ENCODE peak calls at places on chromosomes 13 and 19, in four cellular contexts. M is HL-60, E is GM12878, Y is K562. J is an unnamed sample.

GRCh38 chr13:37878921-37879320 is 9.3 kb upstream of the TRPC4 start:
- DNase-seq in M (no peak), E (no peak), Y (no peak), J (no peak)

GRCh38 chr13:41995946-41996345 is 35.0 kb upstream of the VWA8 start:
- DNase-seq in M (peak; percentile 93), E (no peak), Y (peak; percentile 79), J (no peak)

GRCh38 chr13:80141114-80141849 is 199.6 kb downstream of the SPRY2 start:
- DNase-seq in M (no peak), E (no peak), Y (no peak), J (no peak)

GRCh38 chr13:57877596-57877995 is 246.1 kb downstream of the PCDH17 start:
- DNase-seq in M (no peak), E (no peak), Y (no peak), J (no peak)

GRCh38 chr13:43787998-43788397 is 1.2 kb upstream of the ENOX1 start:
- DNase-seq in M (no peak), E (no peak), Y (no peak), J (no peak)

GRCh38 chr19:35261356-35262100 is 7.2 kb upstream of the USF2 start:
- DNase-seq in M (no peak), E (no peak), Y (no peak), J (no peak)

GRCh38 chr13:27806744-27807387 is 14.6 kb downstream of the GSX1 start:
- DNase-seq in M (no peak), E (no peak), Y (no peak), J (no peak)

GRCh38 chr13:111210488-111210887 is 95.4 kb downstream of the ARHGEF7 start:
- DNase-seq in M (no peak), E (no peak), Y (no peak), J (no peak)

GRCh38 chr19:57320180-57321084 is at the start of gene ZNF543:
- DNase-seq in M (peak; percentile 97), E (peak; percentile 77), Y (peak; percentile 97), J (peak; percentile 96)

GRCh38 chr19:51514866-51515481 is 13.4 kb upstream of the SIGLEC12 start:
- DNase-seq in M (peak; percentile 56), E (peak; percentile 31), Y (peak; percentile 74), J (peak; percentile 35)

GRCh38 chr13:75135325-75135825 is 346.6 kb downstream of the TBC1D4 start:
- DNase-seq in M (no peak), E (no peak), Y (no peak), J (no peak)

GRCh38 chr13:95253033-95253432 is 48.2 kb downstream of the ABCC4 start:
- DNase-seq in M (no peak), E (no peak), Y (no peak), J (no peak)

GRCh38 chr13:39038569-39038898 is 278 bp downstream of the NHLRC3 start:
- DNase-seq in M (peak; percentile 63), E (no peak), Y (peak; percentile 4), J (no peak)

GRCh38 chr19:20365146-20365545 is 198.1 kb downstream of the ZNF486 start:
- DNase-seq in M (no peak), E (no peak), Y (no peak), J (no peak)

GRCh38 chr19:20357921-20358320 is 190.9 kb downstream of the ZNF486 start:
- DNase-seq in M (no peak), E (no peak), Y (no peak), J (no peak)

DNA sequence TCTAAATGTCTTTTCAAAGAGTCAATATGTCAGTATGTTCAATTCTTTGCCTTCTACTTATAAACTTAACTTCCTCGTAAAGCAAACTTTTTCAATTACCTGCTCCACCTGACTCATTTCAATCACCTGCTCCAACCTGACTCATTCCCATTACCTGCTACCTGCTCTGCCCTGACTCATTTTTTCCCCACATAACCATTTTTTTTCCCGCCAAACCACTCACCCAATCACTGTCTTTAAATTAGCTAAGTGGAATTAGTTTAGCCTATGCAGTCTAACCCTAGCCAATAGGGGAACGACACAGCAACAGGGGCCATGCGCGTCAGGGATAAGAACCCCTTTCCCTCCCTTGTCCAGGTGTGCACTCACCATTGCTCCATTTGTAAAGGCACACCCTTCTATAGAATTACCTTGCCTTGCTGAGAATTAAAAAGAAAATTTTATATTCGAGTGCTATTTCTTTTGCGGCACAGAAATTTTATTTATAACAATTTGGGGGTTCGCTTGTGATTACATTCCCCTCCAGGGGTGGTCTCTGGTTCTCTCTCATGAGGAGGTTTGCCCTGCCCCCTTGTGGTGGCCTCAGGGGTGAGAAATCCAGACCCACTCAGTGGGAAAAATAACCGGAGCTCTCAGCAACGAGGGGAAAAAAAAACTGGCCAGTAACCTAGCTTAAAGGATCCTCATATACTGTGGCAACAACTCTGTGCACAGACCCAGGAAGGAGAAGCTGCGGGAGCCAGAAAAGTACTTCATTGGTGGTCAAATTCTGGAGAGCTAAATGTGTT is 193.1 kb downstream of the ZNF486 start:
- DNase-seq in M (no peak), E (no peak), Y (no peak), J (no peak)
- TF ChIP-seq SPI1 in M (no peak), E (no peak), Y (no peak), J (no peak)

DNA sequence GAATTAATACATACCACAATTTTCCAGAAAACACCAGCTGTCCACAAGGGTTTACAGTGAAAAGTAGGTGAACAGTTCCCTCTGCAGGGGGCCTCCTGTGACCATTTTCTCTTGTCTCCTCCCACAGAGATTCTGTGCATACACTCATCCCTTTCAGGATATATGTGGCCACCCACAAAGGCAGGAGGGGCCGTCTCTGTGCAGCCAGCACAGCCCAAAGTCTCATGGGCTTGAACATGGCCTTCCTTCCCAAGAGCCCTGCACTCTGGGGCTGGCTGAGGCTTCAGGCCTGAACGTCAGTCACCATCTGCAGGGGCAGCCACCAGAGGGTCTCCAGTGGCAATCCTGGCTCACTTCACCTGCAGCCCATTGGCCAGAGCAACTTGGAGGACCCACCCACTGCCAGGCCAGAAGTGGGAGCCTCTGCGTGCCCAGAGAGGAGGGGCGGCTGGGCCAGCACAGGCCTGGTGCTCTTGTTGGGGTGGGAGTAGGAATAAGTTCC is 25.2 kb downstream of the TMEM161A start:
- DNase-seq in M (peak; percentile 16), E (no peak), Y (peak; percentile 63), J (no peak)
- TF ChIP-seq SPI1 in M (no peak), E (no peak), Y (no peak), J (no peak)

GRCh38 chr19:39168258-39169142 is 28.3 kb upstream of the NCCRP1 start:
- DNase-seq in M (no peak), E (no peak), Y (no peak), J (no peak)
- TF ChIP-seq SPI1 in M (no peak), E (no peak), Y (no peak), J (no peak)

DNA sequence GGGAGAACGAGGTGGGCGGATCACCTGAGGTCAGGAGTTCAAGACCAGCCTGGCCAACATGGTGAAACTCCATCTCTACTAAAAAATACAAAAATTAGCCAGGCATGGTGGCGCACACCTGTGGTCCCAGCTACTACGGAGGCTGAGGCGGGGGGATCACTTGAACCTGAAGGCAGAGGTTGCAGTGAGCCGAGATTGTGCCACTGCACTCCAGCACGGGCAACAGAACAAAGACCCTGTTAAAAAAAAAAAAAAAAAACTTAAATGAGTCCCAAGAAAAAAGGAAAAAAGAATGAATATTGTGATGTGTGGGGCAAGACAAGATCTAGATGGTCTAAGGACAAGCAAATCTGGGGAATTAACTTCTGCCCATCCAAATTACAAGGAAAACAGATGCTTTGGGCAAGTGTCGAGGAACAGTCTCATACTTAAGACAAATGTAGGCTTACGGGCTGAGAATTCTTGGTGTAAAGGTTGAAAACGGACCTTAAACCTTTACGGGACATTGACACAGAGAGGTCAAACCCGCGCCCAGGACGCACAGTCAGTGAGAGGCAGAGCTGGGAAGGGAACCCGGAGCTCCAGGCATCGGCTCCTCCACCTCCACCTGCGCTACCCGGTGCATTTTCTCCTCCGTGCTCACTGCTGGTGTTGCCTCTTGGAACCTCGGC is 656 bp upstream of the ZNF324 start:
- DNase-seq in M (no peak), E (no peak), Y (no peak), J (no peak)
- TF ChIP-seq SPI1 in M (no peak), E (no peak), Y (no peak), J (no peak)

GRCh38 chr19:21585491-21585890 is 80.1 kb downstream of the ZNF429 start:
- DNase-seq in M (no peak), E (no peak), Y (no peak), J (no peak)

GRCh38 chr19:21587117-21587461 is 81.7 kb downstream of the ZNF429 start:
- DNase-seq in M (no peak), E (no peak), Y (no peak), J (no peak)

GRCh38 chr19:21586341-21587116 is 81.1 kb downstream of the ZNF429 start:
- DNase-seq in M (no peak), E (no peak), Y (no peak), J (no peak)

GRCh38 chr19:21581646-21582045 is 76.2 kb downstream of the ZNF429 start:
- DNase-seq in M (no peak), E (no peak), Y (no peak), J (no peak)

DNA sequence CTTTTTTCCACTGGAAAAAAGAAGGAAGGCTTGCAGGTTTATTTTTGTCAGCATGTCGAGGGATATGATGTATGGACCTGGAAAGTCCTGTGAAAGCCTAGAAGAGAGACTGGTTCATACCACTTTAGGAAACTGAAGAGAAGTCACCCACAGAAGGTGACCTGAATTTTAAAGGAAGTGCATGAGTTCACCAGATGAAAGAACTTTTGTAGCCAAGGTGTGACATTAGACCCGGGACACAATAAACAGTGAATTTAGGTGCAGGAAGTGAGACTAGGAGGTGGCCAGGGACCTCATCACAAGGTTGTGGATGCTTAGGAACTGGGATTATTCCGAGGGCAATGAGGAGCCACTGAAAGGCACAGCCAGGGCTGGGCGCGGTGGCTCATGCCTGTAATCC is 79.1 kb downstream of the ZNF429 start:
- DNase-seq in M (no peak), E (no peak), Y (no peak), J (no peak)
- TF ChIP-seq SPI1 in M (no peak), E (no peak), Y (no peak), J (no peak)

GRCh38 chr13:96730676-96731075 is 263.6 kb downstream of the OXGR1 start:
- DNase-seq in M (no peak), E (no peak), Y (no peak), J (no peak)

DNA sequence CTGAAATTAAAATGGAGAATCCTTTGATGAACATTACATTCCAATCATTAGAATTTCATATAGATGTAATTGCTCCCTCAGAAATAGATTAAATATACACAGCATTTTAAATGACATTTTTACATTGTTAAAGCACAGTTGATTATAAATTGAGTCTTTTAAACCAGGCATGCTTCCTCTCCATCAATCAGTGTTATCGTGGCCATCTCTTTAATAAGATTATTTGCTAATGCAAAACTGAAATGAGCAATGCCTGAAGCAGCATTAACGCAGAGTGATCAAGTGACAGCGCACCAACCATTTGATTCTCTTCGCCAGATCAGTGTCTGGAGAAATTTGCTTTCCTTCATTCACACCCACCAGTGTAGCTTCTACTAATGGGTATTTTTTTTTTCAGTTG is 259.8 kb downstream of the OXGR1 start:
- DNase-seq in M (no peak), E (no peak), Y (no peak), J (no peak)
- TF ChIP-seq SPI1 in M (no peak), E (no peak), Y (no peak), J (no peak)

GRCh38 chr19:2507109-2507508 is 31.2 kb downstream of the GADD45B start:
- DNase-seq in M (peak; percentile 42), E (no peak), Y (peak; percentile 42), J (no peak)
- TF ChIP-seq SPI1 in M (no peak), E (no peak), Y (no peak), J (no peak)